ENCODE peak calls at places on chromosome 4, in four cellular contexts. N is kidney epithelial cell, E is MCF 10A, P is tibial artery. A is an unnamed sample.
A peak's percentile ranks its signal among the peaks of the same experiment; 100 is the strongest.

GRCh38 chr4:183182873-183183725 is 84.0 kb downstream of the WWC2 start:
- DNase-seq in N (peak; percentile 77), E (peak; percentile 95), P (no peak), A (peak; percentile 49)

GRCh38 chr4:6688879-6689505 is 4.7 kb upstream of the S100P start:
- DNase-seq in N (peak; percentile 86), E (peak; percentile 88), P (no peak), A (no peak)

GRCh38 chr4:1975880-1976279 is 32.9 kb downstream of the NELFA start:
- DNase-seq in N (no peak), E (no peak), P (no peak), A (peak; percentile 30)

GRCh38 chr4:166527500-166527899 is 654.5 kb downstream of the TLL1 start:
- DNase-seq in N (no peak), E (no peak), P (no peak), A (no peak)

GRCh38 chr4:3483471-3483921 is 20.4 kb downstream of the DOK7 start:
- DNase-seq in N (peak; percentile 26), E (no peak), P (peak; percentile 97), A (no peak)

GRCh38 chr4:34037280-34037679 is 2207.0 kb downstream of the ARAP2 start:
- DNase-seq in N (no peak), E (no peak), P (no peak), A (no peak)

GRCh38 chr4:176837176-176837915 is 44.6 kb upstream of the VEGFC start:
- DNase-seq in N (no peak), E (no peak), P (no peak), A (no peak)

GRCh38 chr4:156188596-156188995 is 234.9 kb upstream of the CTSO start:
- DNase-seq in N (no peak), E (no peak), P (no peak), A (no peak)

GRCh38 chr4:112213850-112214249 is 17.7 kb upstream of the AP1AR start:
- DNase-seq in N (no peak), E (peak; percentile 82), P (no peak), A (no peak)

GRCh38 chr4:8198906-8199593 is at the start of gene SH3TC1:
- DNase-seq in N (peak; percentile 82), E (peak; percentile 92), P (peak; percentile 89), A (peak; percentile 90)

GRCh38 chr4:108426493-108426892 is 193.9 kb upstream of the RPL34 start:
- DNase-seq in N (no peak), E (no peak), P (no peak), A (no peak)

GRCh38 chr4:16667464-16667863 is 231.0 kb downstream of the LDB2 start:
- DNase-seq in N (no peak), E (peak; percentile 83), P (no peak), A (no peak)

GRCh38 chr4:40719008-40719623 is 30.6 kb upstream of the NSUN7 start:
- DNase-seq in N (peak; percentile 52), E (peak; percentile 74), P (no peak), A (no peak)

GRCh38 chr4:157600583-157600982 is 380.1 kb downstream of the GRIA2 start:
- DNase-seq in N (no peak), E (no peak), P (no peak), A (no peak)

GRCh38 chr4:119832731-119833233 is 204.2 kb upstream of the PDE5A start:
- DNase-seq in N (no peak), E (no peak), P (no peak), A (no peak)

GRCh38 chr4:154490589-154491340 is 834 bp downstream of the DCHS2 start:
- DNase-seq in N (no peak), E (no peak), P (no peak), A (no peak)

DNA sequence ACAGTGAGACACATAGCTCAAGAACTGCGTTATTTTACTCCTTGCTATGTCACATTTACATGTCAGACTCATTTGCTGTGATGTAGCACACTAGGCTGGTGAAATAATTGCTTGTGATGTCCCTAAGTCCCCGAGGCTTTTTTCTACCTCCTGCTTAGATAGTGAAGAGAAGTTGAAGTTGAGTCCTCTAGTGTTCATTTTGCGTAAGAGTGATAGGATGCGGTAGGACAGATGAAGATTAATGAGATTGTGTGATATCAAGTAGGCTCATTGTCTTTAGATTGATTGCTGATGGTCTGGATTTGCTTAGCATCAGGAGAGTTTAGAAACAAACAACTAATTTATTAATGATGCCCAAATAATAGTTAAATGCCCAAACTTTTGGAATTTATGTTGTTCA is 173.6 kb upstream of the NUDT6 start:
- DNase-seq in N (no peak), E (peak; percentile 32), P (no peak), A (no peak)
- TF ChIP-seq CTCF in N (peak; percentile 23), E (no peak), P (no peak), A (no peak)

DNA sequence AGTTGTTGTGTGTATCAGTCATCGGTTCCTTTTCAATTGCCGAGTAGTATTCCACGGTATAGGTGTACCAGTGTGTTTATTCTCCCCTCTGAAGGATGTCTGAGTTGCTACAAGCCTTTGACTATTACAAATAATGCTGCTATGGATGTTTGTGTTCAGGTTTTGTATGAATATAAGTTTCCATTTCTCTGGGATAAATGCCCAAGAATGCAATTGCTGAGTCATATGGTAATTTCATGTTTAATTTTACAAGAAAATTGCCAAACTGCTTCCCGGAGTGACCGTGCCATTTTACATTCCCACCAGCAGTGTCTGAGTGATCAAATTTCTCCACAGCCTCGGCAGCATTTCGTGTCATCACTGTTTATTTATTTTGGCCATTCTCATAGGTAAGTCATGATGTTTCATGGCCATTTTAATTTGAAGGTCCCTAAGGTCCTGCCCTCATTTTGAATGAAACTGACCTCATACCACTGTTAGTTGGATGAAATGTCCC is 73.9 kb downstream of the IRF2 start:
- DNase-seq in N (no peak), E (peak; percentile 95), P (no peak), A (no peak)
- TF ChIP-seq CTCF in N (no peak), E (no peak), P (peak; percentile 25), A (no peak)

GRCh38 chr4:187770345-187770744 is 225.2 kb upstream of the ZFP42 start:
- DNase-seq in N (no peak), E (no peak), P (no peak), A (no peak)
- TF ChIP-seq CTCF in N (no peak), E (no peak), P (no peak), A (no peak)

GRCh38 chr4:159256037-159256436 is 153.2 kb downstream of the RAPGEF2 start:
- DNase-seq in N (no peak), E (no peak), P (no peak), A (no peak)
- TF ChIP-seq CTCF in N (no peak), E (no peak), P (no peak), A (peak; percentile 13)